ENCODE peak calls at places on chromosomes 1 and 21, in seven cellular contexts. V is GM10248, Y is stomach, K is transverse colon, N is GM12864, I is OCI-LY7, L is GM13977. E is an unnamed sample.

GRCh38 chr1:32201011-32201855 is 838 bp downstream of the CCDC28B start:
- DNase-seq in V (peak), Y (peak), K (peak), N (peak), I (peak), L (peak), E (peak)

GRCh38 chr1:48552420-48552819 is 80.4 kb upstream of the SPATA6 start:
- DNase-seq in V (no peak), Y (no peak), K (no peak), N (no peak), I (peak), L (no peak), E (peak)

GRCh38 chr1:205933672-205934618 is 9.3 kb downstream of the SLC26A9 start:
- DNase-seq in V (no peak), Y (no peak), K (no peak), N (no peak), I (no peak), L (no peak), E (no peak)

GRCh38 chr1:77899647-77900320 is 11.4 kb downstream of the NEXN start:
- DNase-seq in V (no peak), Y (no peak), K (no peak), N (no peak), I (no peak), L (no peak), E (no peak)

GRCh38 chr1:201660931-201661822 is 122.2 kb downstream of the NAV1 start:
- DNase-seq in V (no peak), Y (no peak), K (no peak), N (no peak), I (no peak), L (no peak), E (no peak)

GRCh38 chr1:2854151-2854550 is 52.7 kb upstream of the TTC34 start:
- DNase-seq in V (no peak), Y (no peak), K (no peak), N (no peak), I (no peak), L (no peak), E (no peak)

GRCh38 chr1:116777831-116778830 is 23.9 kb downstream of the CD2 start:
- DNase-seq in V (no peak), Y (no peak), K (no peak), N (no peak), I (no peak), L (no peak), E (no peak)

GRCh38 chr21:46211376-46211775 is 17.2 kb downstream of the LSS start:
- DNase-seq in V (no peak), Y (no peak), K (no peak), N (no peak), I (no peak), L (no peak), E (no peak)

GRCh38 chr1:229109320-229109761 is 161.6 kb upstream of the RAB4A start:
- DNase-seq in V (no peak), Y (no peak), K (no peak), N (no peak), I (peak), L (no peak), E (no peak)

GRCh38 chr21:34307991-34308532 is 55.7 kb upstream of the KCNE2 start:
- DNase-seq in V (no peak), Y (no peak), K (no peak), N (no peak), I (no peak), L (no peak), E (no peak)

GRCh38 chr1:91428182-91428798 is 23.7 kb upstream of the HFM1 start:
- DNase-seq in V (no peak), Y (no peak), K (no peak), N (no peak), I (no peak), L (no peak), E (no peak)

GRCh38 chr1:100073531-100073930 is 59.2 kb downstream of the SASS6 start:
- DNase-seq in V (no peak), Y (no peak), K (no peak), N (no peak), I (no peak), L (no peak), E (no peak)

GRCh38 chr1:26839779-26840178 is 13.3 kb downstream of the ZDHHC18 start:
- DNase-seq in V (no peak), Y (no peak), K (no peak), N (no peak), I (no peak), L (no peak), E (no peak)

GRCh38 chr1:150516050-150516591 is 569 bp downstream of the FALEC start:
- DNase-seq in V (no peak), Y (no peak), K (no peak), N (no peak), I (peak), L (no peak), E (no peak)
- TF ChIP-seq CTCF in V (no peak), Y (no peak), K (peak), N (no peak), I (no peak), L (no peak), E (no peak)

GRCh38 chr1:25700626-25701025 is 84.0 kb downstream of the MAN1C1 start:
- DNase-seq in V (peak), Y (no peak), K (no peak), N (no peak), I (no peak), L (no peak), E (no peak)
- TF ChIP-seq CTCF in V (no peak), Y (no peak), K (peak), N (peak), I (no peak), L (no peak), E (no peak)

GRCh38 chr1:46236882-46237281 is 10.7 kb upstream of the RAD54L start:
- DNase-seq in V (no peak), Y (no peak), K (no peak), N (no peak), I (no peak), L (no peak), E (no peak)
- TF ChIP-seq CTCF in V (no peak), Y (no peak), K (no peak), N (no peak), I (no peak), L (no peak), E (no peak)

GRCh38 chr1:108863984-108864383 is 7.1 kb upstream of the AKNAD1 start:
- DNase-seq in V (no peak), Y (no peak), K (no peak), N (no peak), I (no peak), L (no peak), E (no peak)
- TF ChIP-seq CTCF in V (no peak), Y (no peak), K (no peak), N (no peak), I (no peak), L (no peak), E (no peak)

E was measured in GM20000.